ENCODE peak calls at places on chromosomes 3 and 15, in five cellular contexts. J is tibial artery; W is stimulated activated CD4-positive, alpha-beta T cell treated with anti-CD3 and anti-CD28 coated beads, TNF-alpha, amount 100 ng/mL, for 4 hours; B is GM23248; A is A549. P is an unnamed sample.

GRCh38 chr3:31610700-31611275 is 78.1 kb downstream of the STT3B start:
- DNase-seq in J (no peak), W (no peak), B (peak), A (peak), P (peak)

GRCh38 chr15:40066531-40066930 is 27.6 kb upstream of the SRP14 start:
- DNase-seq in J (no peak), W (no peak), B (no peak), A (no peak), P (no peak)

GRCh38 chr3:32340639-32341365 is 50.9 kb upstream of the CMTM7 start:
- DNase-seq in J (no peak), W (no peak), B (peak), A (peak), P (no peak)

GRCh38 chr3:42043116-42043796 is 47.9 kb upstream of the TRAK1 start:
- DNase-seq in J (no peak), W (no peak), B (peak), A (peak), P (no peak)

GRCh38 chr15:34927726-34928125 is 41.8 kb downstream of the AQR start:
- DNase-seq in J (no peak), W (no peak), B (no peak), A (peak), P (no peak)

GRCh38 chr15:59632714-59633113 is 21.1 kb downstream of the GCNT3 start:
- DNase-seq in J (no peak), W (no peak), B (peak), A (peak), P (no peak)

GRCh38 chr15:66735909-66736305 is 33.9 kb downstream of the SMAD6 start:
- DNase-seq in J (no peak), W (no peak), B (peak), A (no peak), P (no peak)

GRCh38 chr15:41115088-41115651 is 910 bp downstream of the INO80 start:
- DNase-seq in J (no peak), W (no peak), B (peak), A (peak), P (peak)

GRCh38 chr3:134638385-134639020 is 12.3 kb downstream of the KY start:
- DNase-seq in J (no peak), W (no peak), B (no peak), A (no peak), P (no peak)

GRCh38 chr15:51267714-51268105 is 70.7 kb downstream of the CYP19A1 start:
- DNase-seq in J (no peak), W (no peak), B (peak), A (no peak), P (no peak)

GRCh38 chr3:126512916-126513650 is 4.5 kb downstream of the UROC1 start:
- DNase-seq in J (no peak), W (no peak), B (no peak), A (no peak), P (no peak)

GRCh38 chr15:71349336-71349735 is 234.1 kb downstream of the THSD4 start:
- DNase-seq in J (no peak), W (no peak), B (no peak), A (no peak), P (no peak)

GRCh38 chr3:183506674-183507290 is 48.7 kb downstream of the KLHL6 start:
- DNase-seq in J (no peak), W (no peak), B (peak), A (no peak), P (no peak)

GRCh38 chr3:13229291-13229949 is 156.2 kb upstream of the IQSEC1 start:
- DNase-seq in J (no peak), W (no peak), B (peak), A (peak), P (peak)

GRCh38 chr15:68464451-68465090 is 32.6 kb upstream of the ITGA11 start:
- DNase-seq in J (no peak), W (no peak), B (peak), A (no peak), P (no peak)

GRCh38 chr15:57032338-57032737 is 113.9 kb downstream of the TCF12 start:
- DNase-seq in J (no peak), W (no peak), B (no peak), A (no peak), P (no peak)

GRCh38 chr15:86061581-86061980 is 18.1 kb upstream of the AGBL1 start:
- DNase-seq in J (no peak), W (no peak), B (no peak), A (no peak), P (no peak)

GRCh38 chr15:25862087-25862468 is 1.0 kb downstream of the ATP10A start:
- DNase-seq in J (peak), W (no peak), B (peak), A (peak), P (no peak)

GRCh38 chr3:124118397-124118796 is 126.5 kb upstream of the ROPN1 start:
- DNase-seq in J (no peak), W (no peak), B (peak), A (no peak), P (no peak)

GRCh38 chr3:12343091-12343494 is 54.2 kb downstream of the PPARG start:
- DNase-seq in J (no peak), W (no peak), B (no peak), A (no peak), P (no peak)

GRCh38 chr3:136070334-136070733 is 104.8 kb downstream of the PPP2R3A start:
- DNase-seq in J (no peak), W (no peak), B (peak), A (no peak), P (no peak)

GRCh38 chr15:38828031-38828532 is 263.5 kb upstream of the RASGRP1 start:
- DNase-seq in J (no peak), W (no peak), B (peak), A (no peak), P (no peak)

GRCh38 chr3:16460886-16461285 is 52.6 kb downstream of the RFTN1 start:
- DNase-seq in J (no peak), W (no peak), B (no peak), A (no peak), P (no peak)

GRCh38 chr15:37104413-37105392 is 4.4 kb upstream of the MEIS2 start:
- DNase-seq in J (no peak), W (no peak), B (no peak), A (no peak), P (no peak)

GRCh38 chr15:40307421-40308165 is at the start of gene PLCB2:
- DNase-seq in J (no peak), W (peak), B (no peak), A (no peak), P (peak)

GRCh38 chr3:154775821-154776548 is 304.1 kb upstream of the MME start:
- DNase-seq in J (no peak), W (no peak), B (no peak), A (no peak), P (no peak)

GRCh38 chr15:71116942-71117341 is 1.7 kb downstream of the THSD4 start:
- DNase-seq in J (peak), W (no peak), B (no peak), A (peak), P (no peak)

GRCh38 chr15:40044717-40045571 is 6.0 kb upstream of the SRP14 start:
- DNase-seq in J (peak), W (peak), B (peak), A (peak), P (peak)

GRCh38 chr3:44186111-44186672 is 55.5 kb upstream of the TOPAZ1 start:
- DNase-seq in J (no peak), W (no peak), B (no peak), A (no peak), P (no peak)

GRCh38 chr3:10328460-10329071 is 7.7 kb upstream of the SEC13 start:
- DNase-seq in J (no peak), W (no peak), B (no peak), A (no peak), P (no peak)

GRCh38 chr3:170809975-170810357 is 60.0 kb downstream of the RPL22L1 start:
- DNase-seq in J (no peak), W (no peak), B (peak), A (no peak), P (no peak)

P was measured in germinal center.